ENCODE peak calls at places on chromosomes 7 and 10, in eight cellular contexts. H is transverse colon, W is lower lobe of right lung, C is mucosa of descending colon, T is K562, J is prostate gland, X is ascending aorta, G is psoas muscle. B is an unnamed sample. For H3K4me1, the result is how much of the 10 kb centered on the place peaks cover.

GRCh38 chr7:1104514-1105179 is 16.7 kb downstream of the GPER1 start:
- DNase-seq in H (no peak), W (no peak), C (no peak), T (no peak), J (no peak), X (no peak), G (peak), B (no peak)

GRCh38 chr10:105413997-105414396 is 772.9 kb downstream of the SORCS3 start:
- DNase-seq in H (no peak), W (no peak), C (no peak), T (no peak), J (no peak), X (no peak), G (no peak), B (no peak)

GRCh38 chr7:47950714-47951113 is 2.4 kb upstream of the PKD1L1 start:
- DNase-seq in H (peak), W (no peak), C (peak), T (peak), J (no peak), X (peak), G (no peak), B (no peak)

GRCh38 chr7:87505122-87505521 is 29.6 kb upstream of the ABCB4 start:
- DNase-seq in H (no peak), W (no peak), C (no peak), T (no peak), J (no peak), X (no peak), G (no peak), B (no peak)

GRCh38 chr7:149865437-149865836 is 8.3 kb upstream of the ATP6V0E2 start:
- DNase-seq in H (peak), W (no peak), C (no peak), T (no peak), J (no peak), X (no peak), G (no peak), B (no peak)

GRCh38 chr7:94303736-94304135 is 91.0 kb upstream of the COL1A2 start:
- DNase-seq in H (peak), W (no peak), C (no peak), T (peak), J (no peak), X (no peak), G (no peak), B (no peak)

GRCh38 chr7:86664991-86665390 is 21.3 kb downstream of the GRM3 start:
- DNase-seq in H (no peak), W (no peak), C (no peak), T (no peak), J (no peak), X (no peak), G (no peak), B (no peak)

GRCh38 chr7:29352041-29352440 is 157.5 kb downstream of the CHN2 start:
- DNase-seq in H (no peak), W (no peak), C (no peak), T (no peak), J (no peak), X (no peak), G (no peak), B (no peak)

GRCh38 chr10:621500-621899 is 68.0 kb downstream of the DIP2C start:
- DNase-seq in H (no peak), W (no peak), C (peak), T (no peak), J (no peak), X (no peak), G (no peak), B (no peak)

GRCh38 chr7:12715372-12716133 is 28.1 kb downstream of the ARL4A start:
- DNase-seq in H (peak), W (peak), C (peak), T (peak), J (peak), X (peak), G (peak), B (peak)

GRCh38 chr7:24971333-24972165 is 8.4 kb downstream of the OSBPL3 start:
- DNase-seq in H (no peak), W (no peak), C (no peak), T (peak), J (no peak), X (no peak), G (peak), B (no peak)

GRCh38 chr7:99975782-99976521 is at the start of gene AZGP1:
- DNase-seq in H (peak), W (no peak), C (no peak), T (no peak), J (peak), X (no peak), G (no peak), B (no peak)

GRCh38 chr7:80686576-80686975 is 48.1 kb downstream of the CD36 start:
- DNase-seq in H (no peak), W (no peak), C (no peak), T (no peak), J (no peak), X (no peak), G (no peak), B (no peak)

GRCh38 chr10:132506711-132507466 is 30.7 kb upstream of the INPP5A start:
- DNase-seq in H (no peak), W (peak), C (peak), T (no peak), J (no peak), X (peak), G (peak), B (peak)

GRCh38 chr10:103720964-103721335 is 134.4 kb downstream of the SH3PXD2A start:
- DNase-seq in H (no peak), W (no peak), C (no peak), T (no peak), J (no peak), X (no peak), G (no peak), B (no peak)

DNA sequence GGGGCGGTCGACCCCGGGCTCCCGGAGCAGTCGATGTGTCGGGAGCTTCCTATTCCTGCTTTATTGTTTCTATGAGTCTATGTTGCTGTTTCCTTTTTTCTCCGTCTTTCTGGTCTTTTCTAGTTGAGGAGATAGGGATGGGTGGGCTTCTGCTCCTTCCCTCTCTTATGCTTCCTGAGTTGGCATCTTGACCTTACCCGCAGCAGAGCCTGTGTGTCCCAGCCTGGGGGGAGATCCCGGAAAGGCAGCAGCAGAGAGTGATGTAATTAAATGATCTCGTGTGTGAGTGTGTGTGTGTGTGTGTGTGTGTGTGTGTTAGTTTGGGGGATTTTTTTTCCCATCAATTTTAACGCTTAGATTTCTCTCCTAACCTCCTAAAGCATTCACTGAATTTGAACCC is 501 bp upstream of the SORCS1 start:
- DNase-seq in H (no peak), W (no peak), C (no peak), T (no peak), J (no peak), X (no peak), G (no peak), B (no peak)
- H3K4me3 ChIP-seq in H (peak), W (no peak), C (no peak), T (no peak), J (peak), X (peak), G (no peak), B (peak)

GRCh38 chr10:78035933-78036583 is 2.4 kb downstream of the RPS24 start:
- DNase-seq in H (no peak), W (no peak), C (no peak), T (no peak), J (no peak), X (no peak), G (no peak), B (no peak)

GRCh38 chr10:78038105-78038504 is 4.4 kb downstream of the RPS24 start:
- DNase-seq in H (no peak), W (no peak), C (no peak), T (no peak), J (no peak), X (no peak), G (no peak), B (no peak)

GRCh38 chr10:78033623-78034470 is at the start of gene RPS24:
- DNase-seq in H (peak), W (peak), C (peak), T (peak), J (peak), X (peak), G (peak), B (peak)

GRCh38 chr10:78035437-78035836 is 1.8 kb downstream of the RPS24 start:
- DNase-seq in H (no peak), W (no peak), C (no peak), T (no peak), J (no peak), X (no peak), G (no peak), B (no peak)

DNA sequence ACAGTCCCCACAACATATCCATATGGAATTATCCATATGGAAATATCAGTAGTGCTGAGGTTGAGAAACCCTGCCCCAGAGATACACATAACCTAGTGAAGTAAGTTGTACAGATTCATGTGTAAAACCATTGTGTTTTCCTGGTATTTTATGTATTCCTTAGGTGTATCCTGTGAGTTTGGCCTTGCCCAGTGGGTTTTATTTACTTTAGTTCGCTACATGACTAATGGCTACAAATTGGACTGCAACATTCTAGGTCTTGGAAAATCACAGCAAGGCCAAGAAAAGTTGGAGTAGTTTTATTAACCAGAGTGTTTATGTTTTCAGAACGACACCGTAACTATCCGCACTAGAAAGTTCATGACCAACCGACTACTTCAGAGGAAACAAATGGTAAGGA is 1.4 kb downstream of the RPS24 start:
- DNase-seq in H (no peak), W (no peak), C (no peak), T (no peak), J (no peak), X (no peak), G (no peak), B (no peak)
- H3K4me1 ChIP-seq in H (under half), W (half or more), C (under half), T (under half), J (under half), X (under half), G (half or more), B (under half)

GRCh38 chr10:34854147-34854601 is 39.1 kb upstream of the PARD3 start:
- DNase-seq in H (no peak), W (no peak), C (no peak), T (no peak), J (peak), X (no peak), G (no peak), B (no peak)
- H3K4me3 ChIP-seq in H (no peak), W (no peak), C (no peak), T (no peak), J (no peak), X (no peak), G (no peak), B (peak)

GRCh38 chr10:98917828-98918227 is 317.8 kb downstream of the HPSE2 start:
- DNase-seq in H (no peak), W (no peak), C (no peak), T (no peak), J (no peak), X (no peak), G (no peak), B (no peak)

GRCh38 chr10:98919899-98920298 is 315.8 kb downstream of the HPSE2 start:
- DNase-seq in H (no peak), W (no peak), C (no peak), T (peak), J (no peak), X (no peak), G (no peak), B (no peak)

GRCh38 chr10:98920807-98921206 is 314.8 kb downstream of the HPSE2 start:
- DNase-seq in H (no peak), W (no peak), C (no peak), T (peak), J (no peak), X (no peak), G (no peak), B (no peak)

GRCh38 chr10:98921381-98921780 is 314.3 kb downstream of the HPSE2 start:
- DNase-seq in H (no peak), W (no peak), C (no peak), T (no peak), J (no peak), X (no peak), G (no peak), B (no peak)

GRCh38 chr10:98920362-98920761 is 315.3 kb downstream of the HPSE2 start:
- DNase-seq in H (no peak), W (no peak), C (no peak), T (no peak), J (no peak), X (no peak), G (no peak), B (no peak)
- H3K4me1 ChIP-seq in H (under half), W (under half), C (under half), T (under half), J (under half), X (under half), G (under half), B (under half)

GRCh38 chr7:28140964-28141363 is 39.6 kb downstream of the JAZF1 start:
- DNase-seq in H (no peak), W (no peak), C (no peak), T (no peak), J (no peak), X (no peak), G (no peak), B (no peak)

GRCh38 chr7:28145090-28145626 is 35.4 kb downstream of the JAZF1 start:
- DNase-seq in H (no peak), W (no peak), C (no peak), T (no peak), J (no peak), X (no peak), G (no peak), B (no peak)

GRCh38 chr7:28142650-28143049 is 37.9 kb downstream of the JAZF1 start:
- DNase-seq in H (no peak), W (no peak), C (no peak), T (no peak), J (no peak), X (no peak), G (no peak), B (no peak)

GRCh38 chr7:28145931-28146330 is 34.7 kb downstream of the JAZF1 start:
- DNase-seq in H (no peak), W (no peak), C (no peak), T (no peak), J (no peak), X (no peak), G (no peak), B (no peak)

GRCh38 chr7:28144266-28144665 is 36.3 kb downstream of the JAZF1 start:
- DNase-seq in H (no peak), W (no peak), C (no peak), T (no peak), J (no peak), X (no peak), G (no peak), B (no peak)
- H3K4me3 ChIP-seq in H (no peak), W (no peak), C (no peak), T (no peak), J (no peak), X (no peak), G (no peak), B (no peak)

GRCh38 chr7:44150966-44151678 is 10.0 kb upstream of the MYL7 start:
- DNase-seq in H (no peak), W (no peak), C (no peak), T (no peak), J (no peak), X (no peak), G (no peak), B (peak)
- H3K4me1 ChIP-seq in H (under half), W (under half), C (under half), T (half or more), J (under half), X (under half), G (under half), B (under half)

DNA sequence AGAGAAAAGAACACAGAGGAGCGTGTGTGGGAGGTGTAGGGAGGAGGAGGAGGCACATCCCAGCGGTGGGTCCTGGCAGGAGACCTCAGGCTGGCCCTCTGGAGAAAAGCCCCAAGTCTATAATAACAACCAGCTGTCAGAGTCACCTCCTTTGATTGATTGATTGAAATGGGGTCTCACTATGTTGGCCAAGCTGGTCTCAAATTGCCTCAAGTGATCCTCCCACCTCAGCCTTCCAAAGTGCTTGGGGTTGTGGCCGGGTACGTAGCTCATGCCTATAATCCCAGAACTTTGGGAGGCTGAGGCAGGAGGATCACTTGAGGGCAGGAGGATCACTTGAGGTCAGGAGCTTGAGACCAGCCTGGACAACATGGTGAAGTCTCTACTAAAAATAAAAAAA is 103.0 kb upstream of the ANLN start:
- DNase-seq in H (no peak), W (no peak), C (no peak), T (no peak), J (no peak), X (no peak), G (no peak), B (no peak)
- H3K4me3 ChIP-seq in H (no peak), W (no peak), C (no peak), T (no peak), J (no peak), X (no peak), G (no peak), B (no peak)

GRCh38 chr10:79147306-79147705 is 78.5 kb downstream of the ZMIZ1 start:
- DNase-seq in H (no peak), W (no peak), C (no peak), T (no peak), J (no peak), X (no peak), G (no peak), B (no peak)
- H3K4me1 ChIP-seq in H (half or more), W (half or more), C (under half), T (half or more), J (under half), X (half or more), G (half or more), B (half or more)

GRCh38 chr10:68560201-68560915 is at the start of gene TET1:
- DNase-seq in H (peak), W (no peak), C (no peak), T (peak), J (no peak), X (peak), G (peak), B (peak)

GRCh38 chr10:68560916-68561691 is 967 bp downstream of the TET1 start:
- DNase-seq in H (peak), W (no peak), C (no peak), T (peak), J (no peak), X (peak), G (peak), B (no peak)

GRCh38 chr10:68558478-68558877 is 1.7 kb upstream of the TET1 start:
- DNase-seq in H (no peak), W (no peak), C (no peak), T (no peak), J (no peak), X (no peak), G (no peak), B (no peak)

GRCh38 chr10:68559251-68559650 is 886 bp upstream of the TET1 start:
- DNase-seq in H (no peak), W (no peak), C (no peak), T (no peak), J (no peak), X (no peak), G (no peak), B (no peak)

GRCh38 chr10:68559872-68560200 is 301 bp upstream of the TET1 start:
- DNase-seq in H (no peak), W (no peak), C (no peak), T (no peak), J (no peak), X (no peak), G (no peak), B (no peak)
- H3K4me3 ChIP-seq in H (peak), W (peak), C (no peak), T (peak), J (peak), X (peak), G (peak), B (peak)